ENCODE peak calls at places on chromosomes 1 and 21, in six cellular contexts. M, S, D, V, X and G are unnamed samples.

GRCh38 chr1:244205171-244205570 is 154.1 kb downstream of the ZBTB18 start:
- DNase-seq in M (no peak), S (no peak), D (no peak), V (no peak), X (no peak), G (no peak)

GRCh38 chr1:21924503-21925005 is 12.6 kb downstream of the HSPG2 start:
- DNase-seq in M (no peak), S (peak; percentile 51), D (no peak), V (no peak), X (peak; percentile 49), G (peak; percentile 96)

GRCh38 chr1:201628490-201628889 is 89.6 kb downstream of the NAV1 start:
- DNase-seq in M (no peak), S (no peak), D (no peak), V (no peak), X (no peak), G (no peak)

GRCh38 chr21:43712268-43712942 is 6.5 kb upstream of the PDXK start:
- DNase-seq in M (no peak), S (no peak), D (no peak), V (no peak), X (no peak), G (no peak)

GRCh38 chr1:172402878-172403573 is 17.5 kb upstream of the C1orf105 start:
- DNase-seq in M (no peak), S (no peak), D (no peak), V (no peak), X (no peak), G (no peak)

GRCh38 chr1:83102630-83103071 is 896.3 kb downstream of the TTLL7 start:
- DNase-seq in M (no peak), S (no peak), D (no peak), V (no peak), X (no peak), G (no peak)

GRCh38 chr1:114134518-114134917 is 19.2 kb downstream of the SYT6 start:
- DNase-seq in M (no peak), S (no peak), D (no peak), V (no peak), X (no peak), G (no peak)

GRCh38 chr1:8862528-8862927 is 16.0 kb downstream of the ENO1 start:
- DNase-seq in M (no peak), S (peak; percentile 60), D (peak; percentile 48), V (no peak), X (no peak), G (peak; percentile 73)